ENCODE peak calls at places on chromosomes 6 and 20, in nine cellular contexts. L is heart left ventricle, D is hepatocyte, C is H1, W is cardiac muscle cell, N is prostate gland, U is left ventricle myocardium inferior, Q is ovary, E is OCI-LY7. H is an unnamed sample.

GRCh38 chr6:155247618-155248017 is 16.2 kb upstream of the CLDN20 start:
- DNase-seq in E (no peak), D (peak), C (no peak), Q (no peak), L (no peak), W (no peak), N (no peak), U (no peak), H (no peak)

GRCh38 chr6:34236423-34237315 is at the start of gene HMGA1:
- DNase-seq in L (peak), D (peak), N (peak), C (no peak), E (peak), Q (peak), W (peak), U (peak), H (peak)

GRCh38 chr6:3813150-3813780 is 35.9 kb upstream of the FAM50B start:
- DNase-seq in C (no peak), N (no peak), D (no peak), Q (no peak), L (peak), U (peak), E (no peak), W (peak), H (peak)

GRCh38 chr20:19935842-19936241 is 81.3 kb upstream of the NAA20 start:
- DNase-seq in W (no peak), U (no peak), Q (no peak), C (no peak), L (no peak), E (no peak), N (peak), D (peak), H (no peak)

GRCh38 chr20:17530716-17531536 is at the start of gene BFSP1:
- DNase-seq in C (peak), D (peak), W (peak), E (peak), L (peak), Q (peak), N (peak), U (peak), H (peak)

GRCh38 chr20:7775072-7775471 is 165.2 kb downstream of the HAO1 start:
- DNase-seq in N (no peak), D (no peak), Q (no peak), C (no peak), U (no peak), E (no peak), W (no peak), L (no peak), H (peak)

GRCh38 chr20:32929162-32929561 is 70.4 kb downstream of the EFCAB8 start:
- DNase-seq in Q (no peak), W (no peak), U (no peak), C (no peak), L (no peak), E (no peak), N (no peak), D (no peak), H (no peak)

GRCh38 chr20:8858181-8858794 is 210.6 kb upstream of the PLCB4 start:
- DNase-seq in W (peak), E (no peak), D (no peak), Q (no peak), U (no peak), L (no peak), N (no peak), C (no peak), H (peak)

GRCh38 chr20:36454664-36455427 is 86.5 kb upstream of the MYL9 start:
- DNase-seq in N (no peak), C (no peak), D (peak), Q (no peak), U (peak), W (no peak), E (no peak), L (peak), H (no peak)

GRCh38 chr6:32838114-32838958 is at the start of gene TAP2:
- DNase-seq in U (peak), D (peak), Q (peak), N (peak), E (peak), C (no peak), L (peak), W (peak), H (peak)

GRCh38 chr6:17863971-17864754 is 123.3 kb downstream of the KIF13A start:
- DNase-seq in E (no peak), W (no peak), L (peak), N (peak), Q (no peak), C (no peak), U (peak), D (no peak), H (peak)

GRCh38 chr6:126333729-126334128 is 6.2 kb upstream of the CENPW start:
- DNase-seq in U (no peak), E (no peak), C (no peak), W (no peak), L (no peak), D (no peak), Q (no peak), N (no peak), H (no peak)

GRCh38 chr6:126341126-126341525 is 1.2 kb downstream of the CENPW start:
- DNase-seq in C (no peak), L (no peak), Q (no peak), N (no peak), U (no peak), W (no peak), D (no peak), E (peak), H (no peak)

GRCh38 chr6:126339796-126340750 is at the start of gene CENPW:
- DNase-seq in Q (peak), D (peak), U (peak), W (peak), E (peak), C (peak), L (peak), N (peak), H (peak)

GRCh38 chr6:126337323-126337722 is 2.6 kb upstream of the CENPW start:
- DNase-seq in N (no peak), D (peak), U (no peak), E (no peak), L (no peak), W (peak), C (no peak), Q (no peak), H (no peak)

GRCh38 chr6:126335210-126335609 is 4.7 kb upstream of the CENPW start:
- DNase-seq in U (no peak), N (no peak), W (no peak), L (no peak), E (no peak), D (no peak), C (no peak), Q (no peak), H (no peak)
- TF ChIP-seq CTCF in U (no peak), N (no peak), W (peak), L (no peak), E (peak), D (no peak), C (no peak), Q (no peak), H (peak)

GRCh38 chr20:59032713-59033059 is 551 bp upstream of the ATP5F1E start:
- DNase-seq in C (no peak), E (no peak), U (no peak), L (no peak), Q (no peak), W (peak), N (no peak), D (peak), H (no peak)

GRCh38 chr20:59033616-59034165 is 1.6 kb upstream of the ATP5F1E start:
- DNase-seq in W (no peak), L (no peak), N (no peak), E (no peak), U (no peak), D (no peak), Q (no peak), C (no peak), H (no peak)

GRCh38 chr20:59032023-59032712 is at the start of gene ATP5F1E:
- DNase-seq in N (peak), Q (peak), U (peak), C (peak), D (peak), L (peak), W (peak), E (peak), H (peak)

GRCh38 chr20:59031326-59032022 is 661 bp downstream of the ATP5F1E start:
- DNase-seq in Q (no peak), E (peak), C (no peak), N (no peak), D (no peak), W (peak), U (no peak), L (no peak), H (no peak)

DNA sequence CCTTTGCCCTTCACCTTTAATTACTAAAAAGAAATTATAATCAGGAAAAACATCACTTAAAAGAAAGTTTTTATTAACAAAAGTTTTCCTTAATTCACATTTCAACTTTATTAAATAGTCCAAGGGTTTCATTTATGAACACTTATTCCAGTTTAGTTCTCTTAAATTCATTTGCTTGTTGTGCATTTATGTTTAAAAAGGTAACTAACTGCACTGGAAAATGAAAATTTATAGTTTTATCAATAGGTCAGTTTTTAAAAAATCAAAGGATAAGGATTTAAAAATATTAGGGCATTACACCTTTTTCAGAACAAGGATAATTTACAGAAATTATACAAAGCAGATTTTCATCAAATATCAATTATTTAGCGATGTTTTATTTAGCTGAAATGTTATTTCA is 958 bp upstream of the ATP5F1E start:
- DNase-seq in E (no peak), C (no peak), Q (no peak), N (no peak), L (no peak), W (no peak), U (no peak), D (no peak), H (no peak)
- H3K4me3 ChIP-seq in E (peak), C (no peak), Q (peak), N (no peak), L (peak), W (peak), U (peak), D (no peak), H (peak)

GRCh38 chr6:108873971-108874370 is 25.7 kb downstream of the ARMC2 start:
- DNase-seq in L (no peak), D (no peak), N (no peak), Q (no peak), U (no peak), E (no peak), C (no peak), W (no peak), H (no peak)
- TF ChIP-seq CTCF in L (no peak), D (no peak), N (no peak), Q (no peak), U (no peak), E (no peak), C (no peak), W (no peak), H (no peak)

GRCh38 chr6:10733151-10733715 is 10.4 kb downstream of the TMEM14C start:
- DNase-seq in Q (no peak), D (peak), L (no peak), C (no peak), W (no peak), E (no peak), U (no peak), N (no peak), H (peak)
- H3K4me3 ChIP-seq in Q (no peak), D (no peak), L (no peak), C (no peak), W (no peak), E (no peak), U (no peak), N (no peak), H (no peak)

GRCh38 chr6:128519132-128519930 is 1.1 kb downstream of the PTPRK start:
- DNase-seq in E (no peak), C (no peak), W (peak), Q (peak), U (peak), N (peak), D (peak), L (peak), H (peak)
- TF ChIP-seq CTCF in E (no peak), C (no peak), W (peak), Q (no peak), U (peak), N (peak), D (peak), L (peak), H (peak)

GRCh38 chr20:44643154-44643519 is 8.4 kb downstream of the ADA start:
- DNase-seq in N (no peak), E (no peak), W (no peak), C (no peak), D (no peak), L (no peak), U (no peak), Q (no peak), H (no peak)

GRCh38 chr20:44642203-44643153 is 9.0 kb downstream of the ADA start:
- DNase-seq in Q (peak), C (no peak), W (peak), U (peak), D (peak), L (peak), E (peak), N (peak), H (peak)

GRCh38 chr20:44646023-44646640 is 5.4 kb downstream of the ADA start:
- DNase-seq in N (no peak), E (peak), U (no peak), W (peak), L (no peak), Q (no peak), D (no peak), C (no peak), H (peak)

GRCh38 chr20:44643596-44644383 is 7.7 kb downstream of the ADA start:
- DNase-seq in W (peak), E (peak), D (peak), L (peak), Q (no peak), C (peak), U (peak), N (no peak), H (peak)

GRCh38 chr20:44644384-44645131 is 6.9 kb downstream of the ADA start:
- DNase-seq in C (no peak), E (peak), W (no peak), Q (no peak), L (no peak), U (no peak), D (no peak), N (no peak), H (no peak)
- H3K4me3 ChIP-seq in C (no peak), E (peak), W (no peak), Q (no peak), L (no peak), U (no peak), D (no peak), N (no peak), H (no peak)